ENCODE peak calls at places on chromosomes 1 and 21, in four cellular contexts. J, H, E and R are unnamed samples.

GRCh38 chr1:41343790-41344679 is 17.2 kb upstream of the FOXO6 start:
- DNase-seq in J (no peak), H (no peak), E (no peak), R (no peak)

GRCh38 chr1:197471248-197472035 is 203.4 kb downstream of the CRB1 start:
- DNase-seq in J (no peak), H (peak; percentile 35), E (no peak), R (peak; percentile 20)

GRCh38 chr1:181714428-181714827 is 231.1 kb downstream of the CACNA1E start:
- DNase-seq in J (no peak), H (peak; percentile 90), E (no peak), R (no peak)

GRCh38 chr1:8943516-8943896 is 2.2 kb upstream of the CA6 start:
- DNase-seq in J (no peak), H (peak; percentile 18), E (no peak), R (no peak)

GRCh38 chr1:161071886-161072371 is 2.2 kb upstream of the ARHGAP30 start:
- DNase-seq in J (peak; percentile 72), H (peak; percentile 36), E (no peak), R (peak; percentile 40)

GRCh38 chr1:241990040-241990439 is 8.9 kb downstream of the MAP1LC3C start:
- DNase-seq in J (peak; percentile 70), H (peak; percentile 83), E (no peak), R (peak; percentile 100)

GRCh38 chr1:17441265-17441992 is 2.0 kb upstream of the RCC2 start:
- DNase-seq in J (no peak), H (peak; percentile 29), E (no peak), R (peak; percentile 20)

GRCh38 chr1:34786521-34787325 is 5.7 kb downstream of the GJB3 start:
- DNase-seq in J (peak; percentile 82), H (peak; percentile 88), E (peak; percentile 24), R (peak; percentile 71)

GRCh38 chr1:161502641-161503393 is 2.4 kb upstream of the FCGR2A start:
- DNase-seq in J (no peak), H (no peak), E (no peak), R (no peak)

GRCh38 chr21:38804030-38804616 is 1.6 kb upstream of the ETS2 start:
- DNase-seq in J (no peak), H (no peak), E (no peak), R (no peak)

GRCh38 chr1:85280636-85281035 is 4.2 kb upstream of the BCL10 start:
- DNase-seq in J (no peak), H (no peak), E (no peak), R (no peak)

GRCh38 chr1:154725841-154726240 is 117.9 kb upstream of the ADAR start:
- DNase-seq in J (no peak), H (no peak), E (no peak), R (peak; percentile 42)

GRCh38 chr21:31282095-31282709 is 61.9 kb downstream of the TIAM1 start:
- DNase-seq in J (no peak), H (peak; percentile 82), E (no peak), R (peak; percentile 94)

GRCh38 chr1:56404066-56404465 is 175.3 kb downstream of the PLPP3 start:
- DNase-seq in J (no peak), H (no peak), E (no peak), R (peak; percentile 67)

GRCh38 chr1:64895500-64895899 is 70.8 kb downstream of the JAK1 start:
- DNase-seq in J (no peak), H (peak; percentile 30), E (no peak), R (no peak)

GRCh38 chr1:164576311-164577271 is 17.6 kb downstream of the PBX1 start:
- DNase-seq in J (peak; percentile 61), H (peak; percentile 76), E (no peak), R (no peak)

GRCh38 chr21:17777321-17777720 is 41.8 kb downstream of the C21orf91 start:
- DNase-seq in J (no peak), H (no peak), E (no peak), R (no peak)

GRCh38 chr21:29514652-29515247 is 216.0 kb downstream of the BACH1 start:
- DNase-seq in J (no peak), H (no peak), E (no peak), R (no peak)

GRCh38 chr1:40407453-40407852 is 33.9 kb downstream of the SMAP2 start:
- DNase-seq in J (no peak), H (no peak), E (no peak), R (no peak)

GRCh38 chr1:80639777-80640533 is 1160.8 kb upstream of the ADGRL2 start:
- DNase-seq in J (no peak), H (no peak), E (no peak), R (no peak)

GRCh38 chr1:168734946-168735345 is 5.9 kb upstream of the DPT start:
- DNase-seq in J (no peak), H (no peak), E (no peak), R (no peak)

GRCh38 chr1:176243746-176244145 is 36.7 kb upstream of the COP1 start:
- DNase-seq in J (no peak), H (no peak), E (no peak), R (no peak)

GRCh38 chr1:26112407-26112775 is 767 bp downstream of the PDIK1L start:
- DNase-seq in J (no peak), H (no peak), E (no peak), R (no peak)

GRCh38 chr1:67773462-67773861 is 59.8 kb downstream of the GNG12 start:
- DNase-seq in J (no peak), H (no peak), E (no peak), R (no peak)

GRCh38 chr1:205287076-205287475 is 34.5 kb downstream of the NUAK2 start:
- DNase-seq in J (no peak), H (no peak), E (no peak), R (no peak)

GRCh38 chr1:93148001-93148400 is 32.2 kb downstream of the TMED5 start:
- DNase-seq in J (no peak), H (no peak), E (no peak), R (peak; percentile 11)

GRCh38 chr1:204746838-204747442 is 61.4 kb upstream of the LRRN2 start:
- DNase-seq in J (peak; percentile 55), H (peak; percentile 41), E (no peak), R (peak; percentile 58)

GRCh38 chr1:14565076-14565475 is 33.4 kb upstream of the KAZN start:
- DNase-seq in J (no peak), H (no peak), E (no peak), R (no peak)

GRCh38 chr1:61839702-61840101 is 97.4 kb downstream of the PATJ start:
- DNase-seq in J (no peak), H (peak; percentile 44), E (no peak), R (peak; percentile 48)

GRCh38 chr1:162069334-162070093 is at the start of gene NOS1AP:
- DNase-seq in J (peak; percentile 84), H (peak; percentile 91), E (peak; percentile 53), R (peak; percentile 75)

GRCh38 chr1:22616571-22616970 is 19.9 kb upstream of the C1QA start:
- DNase-seq in J (no peak), H (no peak), E (no peak), R (no peak)

GRCh38 chr1:70429219-70429618 is 18.2 kb downstream of the CTH start:
- DNase-seq in J (no peak), H (no peak), E (no peak), R (no peak)

GRCh38 chr1:31416101-31416736 is 3.2 kb downstream of the SERINC2 start:
- DNase-seq in J (no peak), H (no peak), E (no peak), R (peak; percentile 71)

GRCh38 chr1:16015960-16016901 is 1.6 kb downstream of the HSPB7 start:
- DNase-seq in J (peak; percentile 80), H (no peak), E (no peak), R (peak; percentile 67)

GRCh38 chr1:23591460-23592208 is 32.3 kb upstream of the ID3 start:
- DNase-seq in J (no peak), H (no peak), E (no peak), R (no peak)

GRCh38 chr1:157040802-157041201 is 4.7 kb downstream of the ARHGEF11 start:
- DNase-seq in J (no peak), H (peak; percentile 54), E (no peak), R (peak; percentile 23)

GRCh38 chr1:206754011-206754410 is 16.6 kb upstream of the IL19 start:
- DNase-seq in J (no peak), H (no peak), E (no peak), R (no peak)

GRCh38 chr1:93636712-93637111 is 44.9 kb downstream of the BCAR3 start:
- DNase-seq in J (no peak), H (no peak), E (no peak), R (no peak)